ENCODE peak calls at places on chromosomes 16 and 17, in ten cellular contexts. S is MM.1S, R is PC-9, T is neural progenitor cell, H is SK-N-MC, N is mammary epithelial cell, O is PC-3, W is hepatocyte, J is GM23248, D is HCT116. U is an unnamed sample.

GRCh38 chr17:71978435-71978834 is 142.4 kb upstream of the SOX9 start:
- DNase-seq in W (no peak), H (no peak), J (no peak), R (no peak), D (no peak), T (no peak), N (peak; percentile 89), S (no peak), O (no peak), U (no peak)

GRCh38 chr16:51388516-51388951 is 237.5 kb upstream of the SALL1 start:
- DNase-seq in T (no peak), S (no peak), D (no peak), R (no peak), O (no peak), N (no peak), J (peak; percentile 5), H (no peak), W (no peak), U (no peak)

GRCh38 chr16:57884655-57885133 is 82.4 kb upstream of the KIFC3 start:
- DNase-seq in H (no peak), R (no peak), T (no peak), W (no peak), S (no peak), O (no peak), D (no peak), J (no peak), N (no peak), U (no peak)

GRCh38 chr16:65661451-65661850 is 539.6 kb upstream of the CDH11 start:
- DNase-seq in T (no peak), R (no peak), J (no peak), D (no peak), S (no peak), N (no peak), H (no peak), W (no peak), O (no peak), U (no peak)

GRCh38 chr16:66334856-66335255 is 31.6 kb upstream of the CDH5 start:
- DNase-seq in W (no peak), H (no peak), D (no peak), O (no peak), T (no peak), N (no peak), R (no peak), S (no peak), J (no peak), U (no peak)

GRCh38 chr16:17511340-17511739 is 40.6 kb upstream of the XYLT1 start:
- DNase-seq in T (no peak), N (no peak), D (no peak), H (no peak), S (no peak), W (peak; percentile 11), R (no peak), O (no peak), J (peak; percentile 87), U (no peak)

GRCh38 chr17:77577491-77577890 is 381.0 kb upstream of the TNRC6C start:
- DNase-seq in S (no peak), D (no peak), O (no peak), T (no peak), N (no peak), W (no peak), R (no peak), J (no peak), H (no peak), U (no peak)

GRCh38 chr16:57600048-57600835 is 28.2 kb upstream of the ADGRG1 start:
- DNase-seq in S (peak; percentile 75), T (peak; percentile 85), H (no peak), N (peak; percentile 45), O (peak; percentile 66), J (peak; percentile 57), R (no peak), D (peak; percentile 47), W (peak; percentile 75), U (peak; percentile 26)

GRCh38 chr17:65557349-65558310 is 3.8 kb downstream of the AXIN2 start:
- DNase-seq in H (no peak), O (no peak), S (no peak), J (peak; percentile 79), T (no peak), R (no peak), W (peak; percentile 73), D (peak; percentile 88), N (no peak), U (no peak)
- H3K4me3 ChIP-seq in H (peak overlapping the region; percentile 26), O (no peak overlapping the region), S (no peak overlapping the region), J (no peak overlapping the region), T (peak overlapping the region; percentile 95), R (no peak overlapping the region), W (peak overlapping the region; percentile 97), D (no peak overlapping the region), N (no peak overlapping the region), U (no peak overlapping the region)

GRCh38 chr16:14354561-14355351 is 275.3 kb downstream of the PARN start:
- DNase-seq in W (no peak), N (peak; percentile 23), O (no peak), J (peak; percentile 56), T (no peak), S (peak; percentile 90), R (no peak), D (no peak), H (no peak), U (peak; percentile 29)

GRCh38 chr16:14356064-14356463 is 274.0 kb downstream of the PARN start:
- DNase-seq in N (no peak), T (no peak), J (no peak), S (no peak), W (no peak), H (no peak), O (no peak), R (no peak), D (no peak), U (no peak)

GRCh38 chr16:14360326-14361037 is 269.6 kb downstream of the PARN start:
- DNase-seq in O (no peak), S (no peak), H (no peak), D (no peak), T (no peak), W (no peak), N (no peak), R (no peak), J (no peak), U (no peak)

GRCh38 chr16:14358697-14359305 is 271.3 kb downstream of the PARN start:
- DNase-seq in D (no peak), W (no peak), O (no peak), T (no peak), S (no peak), J (no peak), R (no peak), N (peak; percentile 97), H (no peak), U (no peak)

DNA sequence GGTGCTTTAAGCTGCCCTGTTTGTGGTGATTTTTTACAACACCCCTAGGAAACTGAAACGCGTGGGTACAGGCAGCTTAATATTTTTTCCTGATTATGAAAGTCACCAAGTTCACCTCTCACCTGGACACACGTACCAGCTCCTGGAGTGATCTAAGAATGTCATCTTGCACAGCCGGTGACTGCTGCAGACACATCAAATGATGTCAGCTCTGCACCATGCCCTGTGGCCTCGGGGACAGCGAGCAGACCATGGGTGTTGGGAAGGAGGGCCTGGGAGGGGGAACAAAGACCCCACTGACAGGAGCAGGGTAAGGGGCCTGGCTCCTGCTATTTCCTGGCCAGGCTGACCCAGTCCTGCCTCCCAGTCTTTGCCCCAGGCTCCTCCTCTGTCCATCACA is 272.7 kb downstream of the PARN start:
- DNase-seq in O (no peak), R (peak; percentile 76), W (no peak), T (no peak), J (no peak), N (no peak), D (no peak), H (no peak), S (peak; percentile 87), U (no peak)
- H3K27ac ChIP-seq in O (no peak overlapping the region), R (peak overlapping the region; percentile 71), W (no peak overlapping the region), T (no peak overlapping the region), J (no peak overlapping the region), N (no peak overlapping the region), D (no peak overlapping the region), H (no peak overlapping the region), S (peak overlapping the region; percentile 78), U (no peak overlapping the region)

DNA sequence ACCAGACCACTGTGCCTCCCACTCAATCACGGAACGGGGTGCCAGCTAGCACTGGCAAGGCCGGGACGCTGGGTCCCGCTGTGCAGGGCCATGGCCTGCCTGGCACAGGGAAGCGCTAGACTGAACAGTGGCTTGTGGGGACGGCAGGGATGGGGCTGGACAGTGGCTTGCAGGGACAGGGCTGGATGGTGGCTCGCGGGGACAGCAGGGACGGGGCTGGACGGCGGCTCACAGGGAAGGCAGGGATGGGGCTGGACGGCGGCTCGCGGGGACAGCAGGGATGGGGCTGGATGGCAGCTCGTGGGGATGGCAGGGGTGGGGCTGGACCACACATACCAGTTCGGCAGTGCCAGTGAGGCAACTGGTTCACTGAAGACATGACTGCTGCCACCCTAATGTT is 32.6 kb downstream of the LMF1 start:
- DNase-seq in R (no peak), O (no peak), D (no peak), J (no peak), H (no peak), T (no peak), W (no peak), S (no peak), N (no peak), U (no peak)
- TF ChIP-seq EZH2 in R (no peak), O (no peak), D (no peak), J (no peak), H (no peak), T (no peak), W (no peak), S (no peak), N (no peak), U (no peak)

GRCh38 chr17:962650-963049 is 16.9 kb downstream of the NXN start:
- DNase-seq in T (peak; percentile 91), R (no peak), N (no peak), J (no peak), O (no peak), W (no peak), D (no peak), S (no peak), H (no peak), U (no peak)

GRCh38 chr17:967122-967521 is 12.5 kb downstream of the NXN start:
- DNase-seq in R (no peak), W (no peak), S (no peak), H (no peak), N (no peak), O (no peak), D (no peak), T (no peak), J (no peak), U (no peak)

GRCh38 chr17:964881-965280 is 14.7 kb downstream of the NXN start:
- DNase-seq in N (no peak), D (no peak), S (no peak), R (no peak), J (no peak), O (no peak), H (no peak), W (no peak), T (peak; percentile 66), U (no peak)

GRCh38 chr17:962166-962565 is 17.4 kb downstream of the NXN start:
- DNase-seq in O (no peak), H (no peak), S (no peak), D (no peak), W (no peak), R (no peak), J (no peak), T (no peak), N (no peak), U (no peak)

DNA sequence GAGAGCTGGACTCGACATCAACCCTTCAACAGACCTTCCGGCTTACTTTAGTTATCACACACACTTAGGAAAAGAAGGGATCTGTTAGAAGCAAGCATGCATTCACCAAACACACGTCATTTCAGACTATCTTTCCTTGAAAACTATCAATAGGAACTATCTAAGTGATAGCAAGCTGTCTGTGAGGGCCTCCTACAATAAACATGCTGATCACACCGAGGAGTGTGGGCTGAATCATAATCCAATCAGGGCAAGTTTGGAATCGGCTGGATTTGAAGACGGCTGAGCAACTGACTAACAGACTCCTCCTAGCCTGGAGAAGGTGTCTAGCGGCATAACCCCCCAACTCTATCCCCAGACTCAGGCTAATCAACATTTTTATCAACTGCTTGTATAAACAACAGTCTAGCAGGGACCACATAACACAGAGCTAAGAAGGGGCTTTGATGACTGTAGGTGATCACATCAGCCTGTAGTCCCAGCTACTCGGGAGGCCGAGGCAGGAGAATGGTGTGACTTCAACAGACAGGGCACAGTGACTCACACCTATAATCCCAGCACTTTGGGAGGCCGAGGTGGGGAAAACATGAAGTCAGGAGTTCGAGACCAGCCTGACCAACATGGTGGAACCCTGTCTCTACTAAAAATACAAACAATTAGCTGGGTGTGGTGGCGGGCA is 14.1 kb downstream of the NXN start:
- DNase-seq in W (peak; percentile 63), R (no peak), H (no peak), D (no peak), J (no peak), S (no peak), N (no peak), T (no peak), O (no peak), U (no peak)
- H3K4me3 ChIP-seq in W (no peak overlapping the region), R (no peak overlapping the region), H (peak overlapping the region; percentile 64), D (no peak overlapping the region), J (no peak overlapping the region), S (no peak overlapping the region), N (no peak overlapping the region), T (no peak overlapping the region), O (no peak overlapping the region), U (no peak overlapping the region)